ENCODE peak calls at places on chromosomes 5 and 9, in four cellular contexts. P is HepG2, Y is H1, I is K562. D is an unnamed sample.

GRCh38 chr5:134994560-134995156 is 27.0 kb downstream of the CATSPER3 start:
- DNase-seq in I (peak; percentile 16), Y (no peak), P (no peak), D (no peak)

GRCh38 chr9:129412814-129413536 is 207.9 kb downstream of the C9orf50 start:
- DNase-seq in Y (no peak), I (peak; percentile 66), P (no peak), D (no peak)

GRCh38 chr9:82354260-82354659 is 365.7 kb downstream of the SPATA31D1 start:
- DNase-seq in P (no peak), Y (no peak), I (no peak), D (no peak)

GRCh38 chr5:135341696-135342095 is 57.3 kb downstream of the MACROH2A1 start:
- DNase-seq in P (no peak), Y (no peak), I (no peak), D (no peak)

GRCh38 chr5:38576442-38576841 is 20.0 kb upstream of the LIFR start:
- DNase-seq in Y (no peak), P (no peak), I (no peak), D (no peak)

GRCh38 chr9:135378751-135379150 is 100.8 kb upstream of the PPP1R26 start:
- DNase-seq in P (no peak), I (no peak), Y (no peak), D (no peak)

GRCh38 chr5:152462021-152462721 is 57.1 kb upstream of the NMUR2 start:
- DNase-seq in P (no peak), Y (no peak), I (no peak), D (no peak)

GRCh38 chr9:88583901-88584596 is 49.1 kb downstream of the NXNL2 start:
- DNase-seq in Y (no peak), I (no peak), P (no peak), D (no peak)

GRCh38 chr5:91357012-91357634 is 26.0 kb downstream of the ARRDC3 start:
- DNase-seq in Y (no peak), P (no peak), I (no peak), D (no peak)

GRCh38 chr9:78567693-78568092 is 270.8 kb downstream of the PSAT1 start:
- DNase-seq in Y (no peak), P (no peak), I (no peak), D (no peak)

GRCh38 chr9:116178481-116179211 is 25.1 kb downstream of the PAPPA start:
- DNase-seq in Y (no peak), I (no peak), P (no peak), D (no peak)

GRCh38 chr9:89749500-89750116 is 144.8 kb downstream of the GADD45G start:
- DNase-seq in P (no peak), Y (no peak), I (no peak), D (no peak)

GRCh38 chr9:135673941-135674340 is 10.8 kb downstream of the LCN9 start:
- DNase-seq in I (no peak), P (no peak), Y (no peak), D (no peak)

GRCh38 chr9:125142560-125143376 is 560 bp downstream of the SCAI start:
- DNase-seq in P (no peak), I (no peak), Y (peak; percentile 71), D (no peak)

GRCh38 chr5:177982956-177983355 is 13.1 kb downstream of the PROP1 start:
- DNase-seq in I (no peak), P (no peak), Y (no peak), D (no peak)

GRCh38 chr5:177304392-177305119 is 957 bp downstream of the PRELID1 start:
- DNase-seq in I (peak; percentile 62), P (peak; percentile 55), Y (no peak), D (no peak)

GRCh38 chr5:82045526-82046267 is 73.9 kb downstream of the ATG10 start:
- DNase-seq in Y (no peak), P (no peak), I (no peak), D (no peak)

GRCh38 chr5:125267636-125268248 is 521.3 kb upstream of the ZNF608 start:
- DNase-seq in I (no peak), Y (no peak), P (no peak), D (no peak)

GRCh38 chr9:20326516-20326915 is 295.8 kb downstream of the MLLT3 start:
- DNase-seq in I (no peak), Y (no peak), P (no peak), D (no peak)

GRCh38 chr9:95107976-95108375 is 209.5 kb downstream of the FANCC start:
- DNase-seq in Y (no peak), P (no peak), I (no peak), D (no peak)

GRCh38 chr5:78496373-78496772 is 136.0 kb downstream of the SCAMP1 start:
- DNase-seq in Y (no peak), P (peak; percentile 15), I (no peak), D (no peak)

GRCh38 chr5:32160228-32160627 is 13.9 kb downstream of the GOLPH3 start:
- DNase-seq in Y (no peak), P (no peak), I (no peak), D (no peak)

GRCh38 chr5:177473461-177473991 is at the start of gene DBN1:
- DNase-seq in P (no peak), I (peak; percentile 70), Y (peak; percentile 74), D (no peak)

GRCh38 chr9:90141723-90142122 is 500.9 kb downstream of the DIRAS2 start:
- DNase-seq in I (peak; percentile 1), P (peak; percentile 12), Y (no peak), D (no peak)

GRCh38 chr5:57417981-57418380 is 64.6 kb downstream of the ACTBL2 start:
- DNase-seq in Y (no peak), P (no peak), I (no peak), D (no peak)

GRCh38 chr9:110180386-110180712 is 27.6 kb downstream of the C9orf152 start:
- DNase-seq in I (no peak), P (no peak), Y (no peak), D (no peak)

DNA sequence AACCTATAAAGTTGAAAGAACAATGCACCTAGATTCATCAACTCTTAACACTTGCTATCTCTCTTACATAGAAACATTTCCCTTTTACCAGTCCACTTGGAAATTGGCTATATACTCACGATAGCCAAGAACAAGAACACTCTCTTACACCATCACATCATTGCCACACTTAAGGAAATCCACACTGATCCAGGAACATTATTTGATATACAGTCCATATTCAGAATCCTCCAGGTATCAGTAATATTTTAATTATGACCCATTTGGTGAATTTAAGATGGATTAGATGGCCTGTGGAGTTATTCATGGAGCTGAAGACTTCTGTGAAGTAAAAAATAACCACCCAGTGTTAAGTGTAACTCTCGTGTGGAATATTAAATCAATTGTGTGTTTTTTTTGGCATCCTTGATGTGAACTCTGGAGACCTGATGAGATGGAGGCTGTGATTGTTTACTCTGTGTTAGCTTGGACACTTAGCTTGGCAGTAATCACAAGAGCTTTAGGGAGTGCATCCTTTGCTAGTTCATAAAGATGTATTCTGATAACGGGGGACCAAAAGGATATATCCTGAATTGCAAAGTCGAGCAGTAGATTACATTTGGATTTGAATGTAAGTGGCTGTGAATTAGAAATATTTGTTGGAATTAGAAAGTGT is 52.0 kb upstream of the ABL1 start:
- DNase-seq in I (peak; percentile 15), P (no peak), Y (no peak), D (no peak)
- TF ChIP-seq SRF in I (no peak), P (no peak), Y (no peak), D (no peak)

GRCh38 chr9:14262836-14263235 is 51.1 kb downstream of the NFIB start:
- DNase-seq in I (no peak), P (no peak), Y (no peak), D (no peak)

GRCh38 chr9:14258840-14259239 is 55.1 kb downstream of the NFIB start:
- DNase-seq in I (no peak), Y (no peak), P (no peak), D (no peak)

GRCh38 chr9:14256588-14256987 is 57.4 kb downstream of the NFIB start:
- DNase-seq in I (no peak), P (no peak), Y (no peak), D (no peak)

GRCh38 chr9:14260101-14260500 is 53.8 kb downstream of the NFIB start:
- DNase-seq in Y (no peak), P (no peak), I (no peak), D (no peak)

DNA sequence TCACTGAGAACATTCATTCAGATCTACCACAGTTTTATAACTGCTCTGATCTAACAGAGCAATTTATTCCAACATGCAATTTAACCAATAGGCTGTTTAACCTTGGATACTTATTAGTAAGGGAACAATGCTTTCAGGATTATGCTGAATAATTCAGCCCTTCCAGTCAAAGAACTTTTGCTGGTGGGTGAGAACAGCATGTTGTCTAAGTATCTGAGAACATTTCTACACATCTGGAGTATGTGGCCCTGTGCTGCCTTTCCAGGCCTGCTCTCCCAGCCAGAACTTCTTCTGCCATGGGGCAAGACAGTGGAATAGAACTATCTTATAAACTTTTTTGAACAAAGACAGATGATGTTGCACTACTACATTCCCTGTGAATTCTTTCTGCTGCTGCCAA is 55.8 kb downstream of the NFIB start:
- DNase-seq in P (no peak), I (no peak), Y (no peak), D (no peak)
- TF ChIP-seq CHD2 in P (no peak), I (no peak), Y (no peak), D (no peak)

DNA sequence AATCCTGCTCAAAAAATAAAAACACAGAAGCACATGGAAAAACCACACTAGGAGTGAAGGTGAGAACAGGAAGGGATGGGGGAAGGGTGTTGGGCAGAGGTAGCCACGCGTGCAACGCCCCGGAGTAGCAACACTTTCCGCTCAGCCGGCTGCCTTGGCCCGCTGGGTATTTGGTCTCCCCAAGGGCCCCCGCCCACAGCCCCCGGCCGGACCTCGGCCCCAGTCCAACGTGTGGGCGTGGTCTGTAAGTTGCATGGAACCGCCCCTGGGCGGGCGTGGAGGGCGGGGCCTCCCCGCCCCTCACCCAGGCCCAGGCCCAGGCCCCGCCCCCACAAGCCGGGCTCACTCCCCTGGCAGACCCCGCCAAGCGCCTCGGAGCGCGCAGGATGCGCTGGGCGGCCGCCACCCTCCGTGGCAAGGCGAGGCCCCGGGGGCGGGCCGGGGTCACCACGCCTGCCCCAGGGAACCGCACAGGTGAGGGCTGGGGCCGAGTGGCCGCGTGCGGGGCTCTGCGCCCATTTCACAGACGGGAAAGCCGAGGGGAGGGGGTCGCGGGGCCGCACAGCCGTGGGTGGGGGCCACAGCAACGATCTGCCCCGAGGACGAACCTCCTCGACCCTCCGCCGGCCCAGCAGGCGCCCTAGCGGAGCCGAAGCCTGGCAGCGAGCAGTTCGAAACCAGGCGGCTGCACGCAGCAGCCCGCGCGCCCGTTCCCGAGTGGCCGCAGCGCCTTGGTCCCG is at the start of gene SUSD3:
- DNase-seq in I (peak; percentile 86), Y (peak; percentile 89), P (peak; percentile 54), D (peak; percentile 60)
- TF ChIP-seq SRF in I (no peak), Y (no peak), P (no peak), D (no peak)

GRCh38 chr9:4011062-4011461 is 288.8 kb downstream of the GLIS3 start:
- DNase-seq in I (no peak), P (no peak), Y (no peak), D (no peak)

GRCh38 chr9:4010309-4010708 is 289.6 kb downstream of the GLIS3 start:
- DNase-seq in I (no peak), Y (no peak), P (no peak), D (no peak)

GRCh38 chr9:4012446-4012845 is 287.4 kb downstream of the GLIS3 start:
- DNase-seq in I (no peak), P (no peak), Y (no peak), D (no peak)

GRCh38 chr9:4005896-4006295 is 294.0 kb downstream of the GLIS3 start:
- DNase-seq in I (no peak), P (no peak), Y (no peak), D (no peak)

DNA sequence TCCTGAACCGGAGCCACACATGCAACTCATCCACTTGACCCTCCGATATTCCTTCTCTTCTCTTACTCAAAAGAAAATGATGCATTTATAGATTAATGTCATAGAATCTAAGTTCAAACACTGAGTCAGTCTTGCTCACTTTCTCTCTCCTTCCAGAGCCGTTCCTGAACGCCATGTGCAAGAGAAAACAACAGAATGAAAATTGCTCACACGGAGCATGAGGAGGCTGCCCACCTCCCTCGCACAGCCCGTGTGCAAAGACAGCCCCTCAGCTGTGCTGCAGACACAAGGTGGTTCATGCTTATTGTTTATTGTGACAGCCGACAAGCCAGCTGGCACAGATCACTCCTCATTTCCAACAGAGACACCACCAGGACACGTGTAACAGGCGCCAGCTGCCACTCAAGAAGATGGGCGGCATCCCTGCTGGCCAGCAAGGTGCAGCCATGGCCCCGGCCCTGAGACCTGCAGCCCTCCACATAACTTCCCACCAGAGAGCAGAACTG is 290.8 kb downstream of the GLIS3 start:
- DNase-seq in Y (no peak), P (no peak), I (no peak), D (no peak)
- TF ChIP-seq CHD2 in Y (no peak), P (no peak), I (no peak), D (no peak)